ENCODE peak calls at places on chromosome 4, in six cellular contexts. One of them, this sample, is unnamed.
A peak's percentile ranks its signal among the peaks of the same experiment; 100 is the strongest.

GRCh38 chr4:40954119-40954668 is 204.4 kb downstream of the NSUN7 start:
- DNase-seq in BJ: no peak
- DNase-seq in CD4-positive, alpha-beta T cell: no peak
- DNase-seq in NCI-H510A treated with DMSO at 0.1 percent for 48 hours: no peak
- DNase-seq in HTR-8/SVneo: no peak
- DNase-seq in adrenal gland: no peak
- DNase-seq in this sample: no peak

GRCh38 chr4:152100378-152101201 is 339.8 kb upstream of the GATB start:
- DNase-seq in BJ: no peak
- DNase-seq in CD4-positive, alpha-beta T cell: peak; percentile 72
- DNase-seq in NCI-H510A treated with DMSO at 0.1 percent for 48 hours: no peak
- DNase-seq in HTR-8/SVneo: no peak
- DNase-seq in adrenal gland: no peak
- DNase-seq in this sample: no peak

GRCh38 chr4:6676722-6677558 is 16.7 kb upstream of the S100P start:
- DNase-seq in BJ: no peak
- DNase-seq in CD4-positive, alpha-beta T cell: no peak
- DNase-seq in NCI-H510A treated with DMSO at 0.1 percent for 48 hours: peak; percentile 17
- DNase-seq in HTR-8/SVneo: no peak
- DNase-seq in adrenal gland: no peak
- DNase-seq in this sample: no peak

GRCh38 chr4:1798530-1799363 is 5.7 kb downstream of the FGFR3 start:
- DNase-seq in BJ: no peak
- DNase-seq in CD4-positive, alpha-beta T cell: no peak
- DNase-seq in NCI-H510A treated with DMSO at 0.1 percent for 48 hours: no peak
- DNase-seq in HTR-8/SVneo: no peak
- DNase-seq in adrenal gland: no peak
- DNase-seq in this sample: no peak

GRCh38 chr4:30258949-30259348 is 461.2 kb upstream of the PCDH7 start:
- DNase-seq in BJ: no peak
- DNase-seq in CD4-positive, alpha-beta T cell: no peak
- DNase-seq in NCI-H510A treated with DMSO at 0.1 percent for 48 hours: no peak
- DNase-seq in HTR-8/SVneo: no peak
- DNase-seq in adrenal gland: no peak
- DNase-seq in this sample: no peak

GRCh38 chr4:61514991-61515390 is 314.9 kb downstream of the ADGRL3 start:
- DNase-seq in BJ: no peak
- DNase-seq in CD4-positive, alpha-beta T cell: no peak
- DNase-seq in NCI-H510A treated with DMSO at 0.1 percent for 48 hours: no peak
- DNase-seq in HTR-8/SVneo: no peak
- DNase-seq in adrenal gland: no peak
- DNase-seq in this sample: no peak

GRCh38 chr4:75016472-75016871 is 83.6 kb downstream of the PARM1 start:
- DNase-seq in BJ: no peak
- DNase-seq in CD4-positive, alpha-beta T cell: no peak
- DNase-seq in NCI-H510A treated with DMSO at 0.1 percent for 48 hours: no peak
- DNase-seq in HTR-8/SVneo: no peak
- DNase-seq in adrenal gland: no peak
- DNase-seq in this sample: no peak

GRCh38 chr4:62804075-62804474 is 1603.9 kb downstream of the ADGRL3 start:
- DNase-seq in BJ: no peak
- DNase-seq in CD4-positive, alpha-beta T cell: no peak
- DNase-seq in NCI-H510A treated with DMSO at 0.1 percent for 48 hours: no peak
- DNase-seq in HTR-8/SVneo: no peak
- DNase-seq in adrenal gland: no peak
- DNase-seq in this sample: no peak

GRCh38 chr4:150582881-150583286 is 933 bp downstream of the MAB21L2 start:
- DNase-seq in BJ: no peak
- DNase-seq in CD4-positive, alpha-beta T cell: no peak
- DNase-seq in NCI-H510A treated with DMSO at 0.1 percent for 48 hours: no peak
- DNase-seq in HTR-8/SVneo: peak; percentile 21
- DNase-seq in adrenal gland: no peak
- DNase-seq in this sample: no peak

GRCh38 chr4:78370625-78371372 is 180.8 kb upstream of the ANXA3 start:
- DNase-seq in BJ: no peak
- DNase-seq in CD4-positive, alpha-beta T cell: no peak
- DNase-seq in NCI-H510A treated with DMSO at 0.1 percent for 48 hours: no peak
- DNase-seq in HTR-8/SVneo: no peak
- DNase-seq in adrenal gland: no peak
- DNase-seq in this sample: no peak

GRCh38 chr4:144778364-144778763 is 132.4 kb downstream of the HHIP start:
- DNase-seq in BJ: no peak
- DNase-seq in CD4-positive, alpha-beta T cell: no peak
- DNase-seq in NCI-H510A treated with DMSO at 0.1 percent for 48 hours: no peak
- DNase-seq in HTR-8/SVneo: no peak
- DNase-seq in adrenal gland: no peak
- DNase-seq in this sample: no peak

GRCh38 chr4:178086324-178086723 is 644.1 kb upstream of the AGA start:
- DNase-seq in BJ: no peak
- DNase-seq in CD4-positive, alpha-beta T cell: no peak
- DNase-seq in NCI-H510A treated with DMSO at 0.1 percent for 48 hours: no peak
- DNase-seq in HTR-8/SVneo: peak; percentile 1
- DNase-seq in adrenal gland: no peak
- DNase-seq in this sample: no peak

GRCh38 chr4:40409835-40410234 is 74.7 kb downstream of the CHRNA9 start:
- DNase-seq in BJ: no peak
- DNase-seq in CD4-positive, alpha-beta T cell: no peak
- DNase-seq in NCI-H510A treated with DMSO at 0.1 percent for 48 hours: no peak
- DNase-seq in HTR-8/SVneo: no peak
- DNase-seq in adrenal gland: no peak
- DNase-seq in this sample: no peak

GRCh38 chr4:38785901-38786402 is 3.2 kb upstream of the TLR10 start:
- DNase-seq in BJ: no peak
- DNase-seq in CD4-positive, alpha-beta T cell: no peak
- DNase-seq in NCI-H510A treated with DMSO at 0.1 percent for 48 hours: no peak
- DNase-seq in HTR-8/SVneo: no peak
- DNase-seq in adrenal gland: peak; percentile 37
- DNase-seq in this sample: no peak

GRCh38 chr4:160631044-160631443 is 1528.2 kb downstream of the RAPGEF2 start:
- DNase-seq in BJ: no peak
- DNase-seq in CD4-positive, alpha-beta T cell: no peak
- DNase-seq in NCI-H510A treated with DMSO at 0.1 percent for 48 hours: no peak
- DNase-seq in HTR-8/SVneo: no peak
- DNase-seq in adrenal gland: no peak
- DNase-seq in this sample: no peak

GRCh38 chr4:120263623-120264022 is 197.0 kb upstream of the MAD2L1 start:
- DNase-seq in BJ: no peak
- DNase-seq in CD4-positive, alpha-beta T cell: no peak
- DNase-seq in NCI-H510A treated with DMSO at 0.1 percent for 48 hours: no peak
- DNase-seq in HTR-8/SVneo: no peak
- DNase-seq in adrenal gland: no peak
- DNase-seq in this sample: no peak

GRCh38 chr4:55947912-55948725 is 626 bp upstream of the CEP135 start:
- DNase-seq in BJ: peak; percentile 72
- DNase-seq in CD4-positive, alpha-beta T cell: no peak
- DNase-seq in NCI-H510A treated with DMSO at 0.1 percent for 48 hours: no peak
- DNase-seq in HTR-8/SVneo: peak; percentile 59
- DNase-seq in adrenal gland: no peak
- DNase-seq in this sample: no peak

GRCh38 chr4:82201303-82201702 is 172.5 kb downstream of the HNRNPD start:
- DNase-seq in BJ: no peak
- DNase-seq in CD4-positive, alpha-beta T cell: no peak
- DNase-seq in NCI-H510A treated with DMSO at 0.1 percent for 48 hours: peak; percentile 32
- DNase-seq in HTR-8/SVneo: no peak
- DNase-seq in adrenal gland: no peak
- DNase-seq in this sample: no peak

GRCh38 chr4:53717064-53717549 is 125.8 kb upstream of the LNX1 start:
- DNase-seq in BJ: no peak
- DNase-seq in CD4-positive, alpha-beta T cell: no peak
- DNase-seq in NCI-H510A treated with DMSO at 0.1 percent for 48 hours: no peak
- DNase-seq in HTR-8/SVneo: no peak
- DNase-seq in adrenal gland: no peak
- DNase-seq in this sample: no peak

GRCh38 chr4:40990899-40991265 is 223.5 kb downstream of the APBB2 start:
- DNase-seq in BJ: no peak
- DNase-seq in CD4-positive, alpha-beta T cell: no peak
- DNase-seq in NCI-H510A treated with DMSO at 0.1 percent for 48 hours: no peak
- DNase-seq in HTR-8/SVneo: no peak
- DNase-seq in adrenal gland: no peak
- DNase-seq in this sample: no peak

GRCh38 chr4:59161249-59161648 is 2038.9 kb upstream of the ADGRL3 start:
- DNase-seq in BJ: no peak
- DNase-seq in CD4-positive, alpha-beta T cell: no peak
- DNase-seq in NCI-H510A treated with DMSO at 0.1 percent for 48 hours: no peak
- DNase-seq in HTR-8/SVneo: no peak
- DNase-seq in adrenal gland: no peak
- DNase-seq in this sample: no peak

GRCh38 chr4:86036729-86037128 is 323.1 kb downstream of the MAPK10 start:
- DNase-seq in BJ: no peak
- DNase-seq in CD4-positive, alpha-beta T cell: no peak
- DNase-seq in NCI-H510A treated with DMSO at 0.1 percent for 48 hours: peak; percentile 10
- DNase-seq in HTR-8/SVneo: no peak
- DNase-seq in adrenal gland: no peak
- DNase-seq in this sample: no peak

GRCh38 chr4:73499996-73500765 is 18.6 kb downstream of the AFM start:
- DNase-seq in BJ: no peak
- DNase-seq in CD4-positive, alpha-beta T cell: no peak
- DNase-seq in NCI-H510A treated with DMSO at 0.1 percent for 48 hours: peak; percentile 24
- DNase-seq in HTR-8/SVneo: no peak
- DNase-seq in adrenal gland: no peak
- DNase-seq in this sample: no peak

GRCh38 chr4:9943761-9944160 is 77.5 kb downstream of the SLC2A9 start:
- DNase-seq in BJ: no peak
- DNase-seq in CD4-positive, alpha-beta T cell: no peak
- DNase-seq in NCI-H510A treated with DMSO at 0.1 percent for 48 hours: no peak
- DNase-seq in HTR-8/SVneo: no peak
- DNase-seq in adrenal gland: no peak
- DNase-seq in this sample: no peak

GRCh38 chr4:73944061-73944875 is 37.6 kb downstream of the PF4 start:
- DNase-seq in BJ: no peak
- DNase-seq in CD4-positive, alpha-beta T cell: no peak
- DNase-seq in NCI-H510A treated with DMSO at 0.1 percent for 48 hours: no peak
- DNase-seq in HTR-8/SVneo: no peak
- DNase-seq in adrenal gland: peak; percentile 23
- DNase-seq in this sample: no peak

GRCh38 chr4:2266181-2266580 is 4.3 kb upstream of the MXD4 start:
- DNase-seq in BJ: no peak
- DNase-seq in CD4-positive, alpha-beta T cell: no peak
- DNase-seq in NCI-H510A treated with DMSO at 0.1 percent for 48 hours: no peak
- DNase-seq in HTR-8/SVneo: no peak
- DNase-seq in adrenal gland: peak; percentile 92
- DNase-seq in this sample: no peak

GRCh38 chr4:145075742-145076472 is 22.1 kb downstream of the ANAPC10 start:
- DNase-seq in BJ: no peak
- DNase-seq in CD4-positive, alpha-beta T cell: no peak
- DNase-seq in NCI-H510A treated with DMSO at 0.1 percent for 48 hours: no peak
- DNase-seq in HTR-8/SVneo: no peak
- DNase-seq in adrenal gland: no peak
- DNase-seq in this sample: no peak

GRCh38 chr4:124135409-124135813 is 577.1 kb downstream of the ANKRD50 start:
- DNase-seq in BJ: no peak
- DNase-seq in CD4-positive, alpha-beta T cell: no peak
- DNase-seq in NCI-H510A treated with DMSO at 0.1 percent for 48 hours: no peak
- DNase-seq in HTR-8/SVneo: no peak
- DNase-seq in adrenal gland: no peak
- DNase-seq in this sample: no peak

This sample was measured in NCI-H526 treated with DMSO at 0.1 percent for 48 hours.